ENCODE peak calls at places on chromosomes 3 and 15, in eight cellular contexts. O is keratinocyte; L is upper lobe of right lung; F is transverse colon; P is CD8-positive, alpha-beta memory T cell; S is heart left ventricle; Z is lung; K is left lung. Q is an unnamed sample.

GRCh38 chr3:134369861-134370596 is 4.2 kb downstream of the AMOTL2 start:
- DNase-seq in K (no peak), L (peak), S (no peak), P (no peak), O (no peak), F (no peak), Z (no peak), Q (no peak)

GRCh38 chr15:75830910-75831805 is 12.1 kb upstream of the UBE2Q2 start:
- DNase-seq in O (no peak), L (no peak), S (no peak), F (no peak), Z (no peak), K (no peak), P (no peak), Q (no peak)

GRCh38 chr15:56176996-56177395 is 66.7 kb downstream of the RFX7 start:
- DNase-seq in K (no peak), S (no peak), O (no peak), P (no peak), L (no peak), F (no peak), Z (no peak), Q (no peak)

GRCh38 chr15:75138016-75138999 is 63.4 kb upstream of the C15orf39 start:
- DNase-seq in S (no peak), F (no peak), L (no peak), K (no peak), Z (no peak), P (no peak), O (no peak), Q (no peak)

GRCh38 chr15:96544162-96544756 is 213.8 kb downstream of the NR2F2 start:
- DNase-seq in P (no peak), O (no peak), L (no peak), Z (no peak), F (no peak), S (no peak), K (no peak), Q (no peak)

GRCh38 chr3:176075491-176075890 is 1121.8 kb downstream of the TBL1XR1 start:
- DNase-seq in L (no peak), O (no peak), F (no peak), P (no peak), Z (no peak), K (no peak), S (no peak), Q (no peak)

GRCh38 chr3:71673486-71673885 is 51.7 kb downstream of the EIF4E3 start:
- DNase-seq in P (no peak), S (no peak), O (no peak), F (no peak), K (no peak), Z (no peak), L (no peak), Q (no peak)

GRCh38 chr3:53776494-53777101 is 69.6 kb downstream of the CHDH start:
- DNase-seq in L (no peak), F (no peak), K (no peak), P (no peak), S (no peak), O (no peak), Z (no peak), Q (no peak)

GRCh38 chr3:132210476-132211346 is 106.5 kb upstream of the ACP3 start:
- DNase-seq in K (peak), L (no peak), P (no peak), O (no peak), S (no peak), Z (peak), F (peak), Q (no peak)

GRCh38 chr3:175274056-175274455 is 414.9 kb downstream of the NAALADL2 start:
- DNase-seq in O (no peak), P (no peak), K (no peak), S (no peak), L (no peak), Z (no peak), F (no peak), Q (no peak)

GRCh38 chr15:40256642-40257235 is 17.9 kb downstream of the PAK6 start:
- DNase-seq in Z (no peak), K (peak), F (no peak), L (no peak), O (no peak), S (no peak), P (no peak), Q (no peak)

GRCh38 chr3:99118381-99118780 is 216.9 kb upstream of the DCBLD2 start:
- DNase-seq in O (no peak), K (no peak), S (no peak), P (no peak), L (no peak), F (no peak), Z (no peak), Q (no peak)

GRCh38 chr15:34239151-34239761 is 14.4 kb downstream of the EMC4 start:
- DNase-seq in K (no peak), S (no peak), F (no peak), O (peak), Z (no peak), L (no peak), P (no peak), Q (peak)

GRCh38 chr3:36812240-36812639 is 47.9 kb upstream of the DCLK3 start:
- DNase-seq in L (no peak), Z (no peak), S (no peak), O (no peak), P (no peak), F (no peak), K (no peak), Q (no peak)

GRCh38 chr15:36040173-36040572 is 494.2 kb upstream of the DPH6 start:
- DNase-seq in S (no peak), O (no peak), F (no peak), L (no peak), Z (no peak), P (no peak), K (no peak), Q (no peak)

GRCh38 chr3:41418961-41419691 is 219.8 kb downstream of the CTNNB1 start:
- DNase-seq in S (no peak), K (no peak), P (no peak), F (no peak), L (no peak), O (no peak), Z (no peak), Q (no peak)

GRCh38 chr3:186536883-186537553 is 7.2 kb downstream of the CRYGS start:
- DNase-seq in S (no peak), O (no peak), F (no peak), L (no peak), Z (no peak), K (no peak), P (no peak), Q (no peak)

GRCh38 chr3:46930176-46930944 is 46.2 kb downstream of the CCDC12 start:
- DNase-seq in S (no peak), F (no peak), P (no peak), Z (no peak), K (no peak), L (peak), O (no peak), Q (no peak)

GRCh38 chr15:99755692-99756409 is 22.6 kb upstream of the LYSMD4 start:
- DNase-seq in S (peak), P (no peak), L (no peak), Z (no peak), F (peak), O (peak), K (no peak), Q (no peak)

GRCh38 chr15:38768970-38769369 is 204.4 kb upstream of the RASGRP1 start:
- DNase-seq in O (no peak), S (no peak), L (no peak), K (no peak), F (no peak), Z (no peak), P (no peak), Q (no peak)

GRCh38 chr15:89409184-89409992 is 74.8 kb upstream of the POLG start:
- DNase-seq in P (no peak), Z (no peak), L (no peak), O (no peak), F (no peak), K (no peak), S (no peak), Q (no peak)

GRCh38 chr3:44963571-44964325 is 12.2 kb downstream of the ZDHHC3 start:
- DNase-seq in O (no peak), P (no peak), S (no peak), K (no peak), L (no peak), Z (no peak), F (no peak), Q (no peak)

GRCh38 chr15:67134577-67135492 is 69.4 kb downstream of the SMAD3 start:
- DNase-seq in K (no peak), F (no peak), O (no peak), Z (peak), L (no peak), P (no peak), S (no peak), Q (no peak)

GRCh38 chr15:67132276-67132675 is 66.9 kb downstream of the SMAD3 start:
- DNase-seq in K (no peak), O (no peak), S (no peak), L (no peak), F (no peak), P (no peak), Z (no peak), Q (no peak)

GRCh38 chr15:67130673-67131601 is 65.5 kb downstream of the SMAD3 start:
- DNase-seq in F (no peak), P (no peak), S (no peak), L (no peak), Z (no peak), K (no peak), O (no peak), Q (no peak)

GRCh38 chr15:67133738-67134576 is 68.6 kb downstream of the SMAD3 start:
- DNase-seq in O (no peak), P (peak), F (peak), Z (no peak), L (no peak), S (peak), K (no peak), Q (no peak)

GRCh38 chr15:67133026-67133425 is 67.6 kb downstream of the SMAD3 start:
- DNase-seq in S (no peak), F (no peak), O (no peak), L (no peak), P (no peak), Z (no peak), K (no peak), Q (no peak)
- H3K27ac ChIP-seq in S (no peak), F (peak), O (peak), L (no peak), P (no peak), Z (no peak), K (no peak), Q (no peak)

GRCh38 chr3:12288466-12289129 is at the start of gene PPARG:
- DNase-seq in K (peak), L (peak), S (peak), P (no peak), F (peak), Z (no peak), O (no peak), Q (no peak)

GRCh38 chr3:12286927-12287726 is 1.7 kb upstream of the PPARG start:
- DNase-seq in F (peak), K (peak), L (peak), O (no peak), S (peak), Z (no peak), P (no peak), Q (no peak)

GRCh38 chr3:12286504-12286903 is 2.4 kb upstream of the PPARG start:
- DNase-seq in S (no peak), Z (no peak), L (no peak), F (no peak), P (no peak), O (no peak), K (no peak), Q (no peak)

GRCh38 chr3:12289562-12289961 is 692 bp downstream of the PPARG start:
- DNase-seq in Z (no peak), P (no peak), F (no peak), S (no peak), L (no peak), K (no peak), O (no peak), Q (no peak)

GRCh38 chr3:12287727-12288465 is 974 bp upstream of the PPARG start:
- DNase-seq in F (peak), L (peak), O (no peak), Z (no peak), K (peak), P (no peak), S (peak), Q (no peak)
- H3K27ac ChIP-seq in F (peak), L (peak), O (no peak), Z (peak), K (peak), P (no peak), S (peak), Q (peak)

DNA sequence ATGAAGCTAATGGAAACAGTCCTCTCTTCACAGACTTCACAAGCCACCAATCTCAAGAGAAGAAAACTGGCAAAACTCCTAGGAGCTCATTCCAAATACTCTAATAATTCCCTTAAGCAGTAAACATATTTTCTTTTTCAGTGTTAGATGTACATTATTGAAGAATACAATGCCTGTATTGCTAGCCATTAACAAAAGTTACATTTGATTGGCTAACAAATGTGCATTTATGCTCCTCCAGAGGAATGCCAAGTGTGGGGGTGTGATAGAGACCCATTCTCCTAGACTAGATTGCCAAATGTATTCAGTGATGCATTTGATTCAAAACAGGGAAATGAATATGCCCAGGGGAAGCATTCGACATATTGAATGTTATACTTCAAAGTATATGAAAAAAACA is 11.8 kb upstream of the RIOX2 start:
- DNase-seq in K (no peak), F (no peak), Z (no peak), L (no peak), S (no peak), O (no peak), P (no peak), Q (no peak)
- H3K27ac ChIP-seq in K (no peak), F (no peak), Z (no peak), L (no peak), S (no peak), O (no peak), P (no peak), Q (no peak)

GRCh38 chr3:83515123-83515522 is 1443.7 kb upstream of the CADM2 start:
- DNase-seq in K (no peak), O (no peak), P (no peak), S (no peak), Z (no peak), F (no peak), L (no peak), Q (no peak)

GRCh38 chr3:83513011-83513410 is 1445.8 kb upstream of the CADM2 start:
- DNase-seq in O (no peak), S (no peak), K (no peak), L (no peak), P (no peak), F (no peak), Z (no peak), Q (no peak)

GRCh38 chr3:83513677-83514076 is 1445.1 kb upstream of the CADM2 start:
- DNase-seq in Z (no peak), O (no peak), F (no peak), S (no peak), P (no peak), L (no peak), K (no peak), Q (no peak)

GRCh38 chr3:83514130-83514914 is 1444.5 kb upstream of the CADM2 start:
- DNase-seq in P (no peak), K (no peak), Z (no peak), L (no peak), O (no peak), S (no peak), F (no peak), Q (no peak)
- H3K27ac ChIP-seq in P (no peak), K (no peak), Z (no peak), L (no peak), O (no peak), S (no peak), F (no peak), Q (no peak)

GRCh38 chr3:67648701-67649100 is 5.7 kb downstream of the SUCLG2 start:
- DNase-seq in O (no peak), K (no peak), P (no peak), L (no peak), Z (no peak), S (no peak), F (no peak), Q (no peak)
- H3K27ac ChIP-seq in O (no peak), K (peak), P (no peak), L (no peak), Z (peak), S (no peak), F (peak), Q (peak)

DNA sequence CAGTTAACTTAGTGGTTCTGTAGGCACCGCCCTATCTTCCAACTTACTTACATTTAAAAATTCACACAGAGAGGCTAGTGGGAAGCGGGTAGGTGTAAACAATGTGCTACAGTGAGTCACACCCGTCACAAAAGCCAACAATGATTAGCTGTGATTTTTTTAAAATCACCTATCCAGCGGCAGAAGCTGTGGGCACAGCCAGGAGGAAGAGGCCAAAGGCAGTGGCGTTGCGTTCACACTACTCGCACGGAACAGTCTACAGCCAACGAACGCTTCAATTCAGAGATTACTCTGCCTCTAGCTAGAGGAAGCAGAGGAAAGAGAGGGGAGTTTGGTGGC is 2.5 kb upstream of the NLGN1 start:
- DNase-seq in K (no peak), S (no peak), Z (no peak), F (no peak), O (no peak), L (no peak), P (no peak), Q (peak)
- H3K27ac ChIP-seq in K (peak), S (peak), Z (peak), F (peak), O (no peak), L (peak), P (no peak), Q (peak)

GRCh38 chr15:81091889-81092558 is 42.0 kb upstream of the CFAP161 start:
- DNase-seq in O (no peak), F (no peak), L (no peak), Z (no peak), K (no peak), P (no peak), S (peak), Q (peak)
- H3K27ac ChIP-seq in O (no peak), F (no peak), L (no peak), Z (peak), K (peak), P (no peak), S (peak), Q (no peak)